ENCODE peak calls at places on chromosome 12, in eight cellular contexts. One of them, this sample, is unnamed.

GRCh38 chr12:632102-632696 is 31.0 kb downstream of the NINJ2 start:
- DNase-seq in heart right ventricle: peak
- DNase-seq in bronchial epithelial cell: peak
- DNase-seq in pancreas: no peak
- DNase-seq in GM12878: no peak
- DNase-seq in suprapubic skin: peak
- DNase-seq in brain microvascular endothelial cell: peak
- DNase-seq in dorsolateral prefrontal cortex: no peak
- DNase-seq in this sample: no peak

GRCh38 chr12:124545508-124546418 is 21.6 kb downstream of the NCOR2 start:
- DNase-seq in heart right ventricle: no peak
- DNase-seq in bronchial epithelial cell: no peak
- DNase-seq in pancreas: no peak
- DNase-seq in GM12878: peak
- DNase-seq in suprapubic skin: peak
- DNase-seq in brain microvascular endothelial cell: peak
- DNase-seq in dorsolateral prefrontal cortex: no peak
- DNase-seq in this sample: peak

GRCh38 chr12:16056910-16057309 is 145.8 kb downstream of the DERA start:
- DNase-seq in heart right ventricle: no peak
- DNase-seq in bronchial epithelial cell: no peak
- DNase-seq in pancreas: no peak
- DNase-seq in GM12878: no peak
- DNase-seq in suprapubic skin: no peak
- DNase-seq in brain microvascular endothelial cell: no peak
- DNase-seq in dorsolateral prefrontal cortex: no peak
- DNase-seq in this sample: no peak

GRCh38 chr12:128323526-128323925 is 56.6 kb downstream of the TMEM132C start:
- DNase-seq in heart right ventricle: no peak
- DNase-seq in bronchial epithelial cell: no peak
- DNase-seq in pancreas: no peak
- DNase-seq in GM12878: no peak
- DNase-seq in suprapubic skin: no peak
- DNase-seq in brain microvascular endothelial cell: no peak
- DNase-seq in dorsolateral prefrontal cortex: no peak
- DNase-seq in this sample: no peak

GRCh38 chr12:8823565-8824300 is 1.3 kb downstream of the A2ML1 start:
- DNase-seq in heart right ventricle: peak
- DNase-seq in bronchial epithelial cell: no peak
- DNase-seq in pancreas: no peak
- DNase-seq in GM12878: no peak
- DNase-seq in suprapubic skin: no peak
- DNase-seq in brain microvascular endothelial cell: no peak
- DNase-seq in dorsolateral prefrontal cortex: no peak
- DNase-seq in this sample: no peak

GRCh38 chr12:78880078-78880477 is 15.5 kb downstream of the SYT1 start:
- DNase-seq in heart right ventricle: no peak
- DNase-seq in bronchial epithelial cell: peak
- DNase-seq in pancreas: no peak
- DNase-seq in GM12878: no peak
- DNase-seq in suprapubic skin: no peak
- DNase-seq in brain microvascular endothelial cell: no peak
- DNase-seq in dorsolateral prefrontal cortex: no peak
- DNase-seq in this sample: no peak

GRCh38 chr12:121774968-121775474 is 18.5 kb downstream of the RHOF start:
- DNase-seq in heart right ventricle: no peak
- DNase-seq in bronchial epithelial cell: no peak
- DNase-seq in pancreas: no peak
- DNase-seq in GM12878: no peak
- DNase-seq in suprapubic skin: no peak
- DNase-seq in brain microvascular endothelial cell: no peak
- DNase-seq in dorsolateral prefrontal cortex: no peak
- DNase-seq in this sample: no peak

GRCh38 chr12:56020437-56021189 is at the start of gene IKZF4:
- DNase-seq in heart right ventricle: peak
- DNase-seq in bronchial epithelial cell: no peak
- DNase-seq in pancreas: no peak
- DNase-seq in GM12878: no peak
- DNase-seq in suprapubic skin: no peak
- DNase-seq in brain microvascular endothelial cell: no peak
- DNase-seq in dorsolateral prefrontal cortex: no peak
- DNase-seq in this sample: no peak

GRCh38 chr12:22626429-22626828 is 1.5 kb downstream of the ETNK1 start:
- DNase-seq in heart right ventricle: no peak
- DNase-seq in bronchial epithelial cell: peak
- DNase-seq in pancreas: no peak
- DNase-seq in GM12878: peak
- DNase-seq in suprapubic skin: no peak
- DNase-seq in brain microvascular endothelial cell: peak
- DNase-seq in dorsolateral prefrontal cortex: no peak
- DNase-seq in this sample: peak

GRCh38 chr12:120710805-120711296 is 593 bp downstream of the UNC119B start:
- DNase-seq in heart right ventricle: peak
- DNase-seq in bronchial epithelial cell: no peak
- DNase-seq in pancreas: no peak
- DNase-seq in GM12878: no peak
- DNase-seq in suprapubic skin: no peak
- DNase-seq in brain microvascular endothelial cell: no peak
- DNase-seq in dorsolateral prefrontal cortex: no peak
- DNase-seq in this sample: no peak

GRCh38 chr12:68370667-68371066 is 38.5 kb upstream of the MDM1 start:
- DNase-seq in heart right ventricle: no peak
- DNase-seq in bronchial epithelial cell: no peak
- DNase-seq in pancreas: no peak
- DNase-seq in GM12878: no peak
- DNase-seq in suprapubic skin: no peak
- DNase-seq in brain microvascular endothelial cell: no peak
- DNase-seq in dorsolateral prefrontal cortex: no peak
- DNase-seq in this sample: no peak

GRCh38 chr12:92614502-92614901 is 88.3 kb upstream of the PLEKHG7 start:
- DNase-seq in heart right ventricle: no peak
- DNase-seq in bronchial epithelial cell: no peak
- DNase-seq in pancreas: no peak
- DNase-seq in GM12878: no peak
- DNase-seq in suprapubic skin: no peak
- DNase-seq in brain microvascular endothelial cell: no peak
- DNase-seq in dorsolateral prefrontal cortex: no peak
- DNase-seq in this sample: no peak

GRCh38 chr12:127268121-127268520 is 998.8 kb upstream of the TMEM132C start:
- DNase-seq in heart right ventricle: no peak
- DNase-seq in bronchial epithelial cell: no peak
- DNase-seq in pancreas: no peak
- DNase-seq in GM12878: no peak
- DNase-seq in suprapubic skin: no peak
- DNase-seq in brain microvascular endothelial cell: no peak
- DNase-seq in dorsolateral prefrontal cortex: no peak
- DNase-seq in this sample: no peak

DNA sequence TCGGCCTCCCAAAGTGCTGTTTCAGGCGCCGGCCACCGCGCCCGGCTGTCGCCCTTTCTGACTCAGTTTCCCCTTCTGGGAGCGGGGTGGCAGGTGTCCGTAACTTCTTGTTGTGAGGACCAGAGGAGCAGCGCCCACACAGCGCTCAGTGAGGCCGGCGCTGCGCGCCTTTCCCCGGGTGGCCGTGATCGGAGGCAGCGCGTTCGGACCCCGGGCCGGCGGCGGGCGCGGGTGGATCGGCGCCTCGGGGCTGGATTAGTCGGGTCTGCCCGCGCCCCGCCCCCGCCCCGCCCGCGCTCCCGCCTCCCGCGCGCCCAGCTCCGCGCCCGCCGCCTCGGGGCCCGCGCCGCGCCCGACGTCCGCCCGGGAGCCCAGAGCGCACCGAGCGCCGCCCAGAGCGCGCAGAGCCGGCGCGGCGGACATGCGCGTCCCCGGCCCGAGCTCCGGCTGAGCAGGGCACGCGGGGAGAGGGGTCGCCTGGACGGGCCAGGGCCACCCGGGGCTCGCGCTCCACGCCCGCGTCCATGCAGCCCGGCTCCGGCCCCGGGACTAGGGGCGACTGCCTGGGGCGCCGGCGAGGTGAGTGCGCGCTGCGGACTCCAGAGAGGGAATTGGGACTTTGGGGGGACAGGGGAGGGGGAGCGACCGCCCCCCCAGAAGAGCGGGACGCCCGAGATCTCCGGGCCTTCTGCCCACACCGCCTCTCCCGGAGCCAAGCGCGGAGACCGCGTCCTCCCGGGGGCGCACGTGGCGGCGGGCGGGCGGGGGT is 50.5 kb downstream of the LRCOL1 start:
- DNase-seq in heart right ventricle: no peak
- DNase-seq in bronchial epithelial cell: no peak
- DNase-seq in pancreas: no peak
- DNase-seq in GM12878: no peak
- DNase-seq in suprapubic skin: no peak
- DNase-seq in brain microvascular endothelial cell: no peak
- DNase-seq in dorsolateral prefrontal cortex: no peak
- DNase-seq in this sample: no peak
- TF ChIP-seq CTCF in heart right ventricle: no peak
- TF ChIP-seq CTCF in bronchial epithelial cell: no peak
- TF ChIP-seq CTCF in pancreas: no peak
- TF ChIP-seq CTCF in GM12878: no peak
- TF ChIP-seq CTCF in suprapubic skin: no peak
- TF ChIP-seq CTCF in brain microvascular endothelial cell: no peak
- TF ChIP-seq CTCF in dorsolateral prefrontal cortex: no peak
- TF ChIP-seq CTCF in this sample: no peak

GRCh38 chr12:42589465-42590323 is at the start of gene PRICKLE1:
- DNase-seq in heart right ventricle: peak
- DNase-seq in bronchial epithelial cell: no peak
- DNase-seq in pancreas: peak
- DNase-seq in GM12878: no peak
- DNase-seq in suprapubic skin: peak
- DNase-seq in brain microvascular endothelial cell: peak
- DNase-seq in dorsolateral prefrontal cortex: no peak
- DNase-seq in this sample: no peak

GRCh38 chr12:42588981-42589464 is 523 bp downstream of the PRICKLE1 start:
- DNase-seq in heart right ventricle: peak
- DNase-seq in bronchial epithelial cell: no peak
- DNase-seq in pancreas: peak
- DNase-seq in GM12878: no peak
- DNase-seq in suprapubic skin: peak
- DNase-seq in brain microvascular endothelial cell: peak
- DNase-seq in dorsolateral prefrontal cortex: no peak
- DNase-seq in this sample: no peak

GRCh38 chr12:42587564-42588307 is 1.8 kb downstream of the PRICKLE1 start:
- DNase-seq in heart right ventricle: no peak
- DNase-seq in bronchial epithelial cell: no peak
- DNase-seq in pancreas: no peak
- DNase-seq in GM12878: no peak
- DNase-seq in suprapubic skin: no peak
- DNase-seq in brain microvascular endothelial cell: no peak
- DNase-seq in dorsolateral prefrontal cortex: no peak
- DNase-seq in this sample: no peak

GRCh38 chr12:42590324-42590934 is 883 bp upstream of the PRICKLE1 start:
- DNase-seq in heart right ventricle: peak
- DNase-seq in bronchial epithelial cell: no peak
- DNase-seq in pancreas: peak
- DNase-seq in GM12878: no peak
- DNase-seq in suprapubic skin: peak
- DNase-seq in brain microvascular endothelial cell: no peak
- DNase-seq in dorsolateral prefrontal cortex: no peak
- DNase-seq in this sample: no peak

DNA sequence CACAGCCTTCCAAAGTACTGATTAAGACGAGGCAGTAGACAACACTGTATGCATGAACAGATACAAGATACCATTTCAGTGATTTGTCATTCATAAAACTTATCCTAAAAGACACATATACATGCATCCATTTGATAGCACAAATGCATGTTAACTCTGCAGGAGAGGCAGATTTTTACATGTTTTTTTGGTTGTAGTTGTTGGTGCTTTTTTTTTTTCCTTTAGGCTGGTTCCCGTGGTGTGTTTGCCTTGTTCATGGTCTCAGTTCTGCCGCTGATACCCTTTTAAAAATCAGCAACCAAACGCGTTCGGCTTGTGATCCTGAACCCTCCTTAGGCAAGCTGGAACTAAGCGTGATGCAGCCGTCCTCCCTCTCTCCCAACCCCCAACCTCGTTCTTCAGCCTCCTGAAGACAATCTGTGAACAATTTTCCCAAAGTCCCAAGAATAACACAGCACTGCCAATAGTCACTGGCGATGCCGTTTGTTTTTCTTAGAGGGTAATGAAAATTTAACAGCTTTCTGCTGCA is 1.2 kb downstream of the PRICKLE1 start:
- DNase-seq in heart right ventricle: peak
- DNase-seq in bronchial epithelial cell: no peak
- DNase-seq in pancreas: no peak
- DNase-seq in GM12878: no peak
- DNase-seq in suprapubic skin: no peak
- DNase-seq in brain microvascular endothelial cell: no peak
- DNase-seq in dorsolateral prefrontal cortex: no peak
- DNase-seq in this sample: no peak
- H3K4me3 ChIP-seq in heart right ventricle: peak
- H3K4me3 ChIP-seq in bronchial epithelial cell: peak
- H3K4me3 ChIP-seq in pancreas: peak
- H3K4me3 ChIP-seq in GM12878: no peak
- H3K4me3 ChIP-seq in suprapubic skin: peak
- H3K4me3 ChIP-seq in brain microvascular endothelial cell: peak
- H3K4me3 ChIP-seq in dorsolateral prefrontal cortex: peak
- H3K4me3 ChIP-seq in this sample: no peak

GRCh38 chr12:66698558-66698957 is 19.7 kb upstream of the GRIP1 start:
- DNase-seq in heart right ventricle: no peak
- DNase-seq in bronchial epithelial cell: no peak
- DNase-seq in pancreas: no peak
- DNase-seq in GM12878: no peak
- DNase-seq in suprapubic skin: no peak
- DNase-seq in brain microvascular endothelial cell: no peak
- DNase-seq in dorsolateral prefrontal cortex: no peak
- DNase-seq in this sample: no peak
- TF ChIP-seq CTCF in heart right ventricle: no peak
- TF ChIP-seq CTCF in bronchial epithelial cell: no peak
- TF ChIP-seq CTCF in pancreas: no peak
- TF ChIP-seq CTCF in GM12878: no peak
- TF ChIP-seq CTCF in suprapubic skin: no peak
- TF ChIP-seq CTCF in brain microvascular endothelial cell: no peak
- TF ChIP-seq CTCF in dorsolateral prefrontal cortex: no peak
- TF ChIP-seq CTCF in this sample: peak

GRCh38 chr12:46526231-46526630 is 153.7 kb upstream of the SLC38A2 start:
- DNase-seq in heart right ventricle: no peak
- DNase-seq in bronchial epithelial cell: no peak
- DNase-seq in pancreas: no peak
- DNase-seq in GM12878: no peak
- DNase-seq in suprapubic skin: no peak
- DNase-seq in brain microvascular endothelial cell: no peak
- DNase-seq in dorsolateral prefrontal cortex: no peak
- DNase-seq in this sample: no peak

GRCh38 chr12:46522141-46522540 is 149.6 kb upstream of the SLC38A2 start:
- DNase-seq in heart right ventricle: no peak
- DNase-seq in bronchial epithelial cell: peak
- DNase-seq in pancreas: no peak
- DNase-seq in GM12878: no peak
- DNase-seq in suprapubic skin: no peak
- DNase-seq in brain microvascular endothelial cell: no peak
- DNase-seq in dorsolateral prefrontal cortex: no peak
- DNase-seq in this sample: no peak

GRCh38 chr12:46524778-46525177 is 152.2 kb upstream of the SLC38A2 start:
- DNase-seq in heart right ventricle: peak
- DNase-seq in bronchial epithelial cell: peak
- DNase-seq in pancreas: peak
- DNase-seq in GM12878: no peak
- DNase-seq in suprapubic skin: peak
- DNase-seq in brain microvascular endothelial cell: peak
- DNase-seq in dorsolateral prefrontal cortex: no peak
- DNase-seq in this sample: no peak

GRCh38 chr12:46523446-46523845 is 150.9 kb upstream of the SLC38A2 start:
- DNase-seq in heart right ventricle: no peak
- DNase-seq in bronchial epithelial cell: no peak
- DNase-seq in pancreas: no peak
- DNase-seq in GM12878: no peak
- DNase-seq in suprapubic skin: no peak
- DNase-seq in brain microvascular endothelial cell: peak
- DNase-seq in dorsolateral prefrontal cortex: no peak
- DNase-seq in this sample: no peak

GRCh38 chr12:46523863-46524770 is 151.5 kb upstream of the SLC38A2 start:
- DNase-seq in heart right ventricle: no peak
- DNase-seq in bronchial epithelial cell: peak
- DNase-seq in pancreas: no peak
- DNase-seq in GM12878: no peak
- DNase-seq in suprapubic skin: no peak
- DNase-seq in brain microvascular endothelial cell: peak
- DNase-seq in dorsolateral prefrontal cortex: no peak
- DNase-seq in this sample: no peak
- H3K4me3 ChIP-seq in heart right ventricle: no peak
- H3K4me3 ChIP-seq in bronchial epithelial cell: no peak
- H3K4me3 ChIP-seq in pancreas: no peak
- H3K4me3 ChIP-seq in GM12878: no peak
- H3K4me3 ChIP-seq in suprapubic skin: no peak
- H3K4me3 ChIP-seq in brain microvascular endothelial cell: peak
- H3K4me3 ChIP-seq in dorsolateral prefrontal cortex: no peak
- H3K4me3 ChIP-seq in this sample: no peak

This sample was measured in GM12864.